ENCODE peak calls at places on chromosome 5, in four cellular contexts. L is K562, F is HepG2, N is H1. X is an unnamed sample.
A peak's percentile ranks its signal among the peaks of the same experiment; 100 is the strongest.

GRCh38 chr5:117657591-117657990 is 1083.0 kb upstream of the SEMA6A start:
- DNase-seq in L (no peak), F (no peak), N (no peak), X (no peak)

GRCh38 chr5:150120062-150120441 is 33.7 kb upstream of the CSF1R start:
- DNase-seq in N (no peak), L (no peak), F (no peak), X (no peak)

GRCh38 chr5:111447099-111447498 is 65.2 kb downstream of the STARD4 start:
- DNase-seq in N (no peak), F (no peak), L (no peak), X (no peak)

GRCh38 chr5:39599721-39600431 is 175.1 kb upstream of the DAB2 start:
- DNase-seq in F (no peak), N (no peak), L (peak; percentile 52), X (peak; percentile 24)

GRCh38 chr5:78016831-78017529 is 240.8 kb upstream of the TBCA start:
- DNase-seq in L (no peak), N (no peak), F (no peak), X (no peak)

GRCh38 chr5:149328177-149328576 is 17.1 kb upstream of the GRPEL2 start:
- DNase-seq in F (no peak), N (no peak), L (no peak), X (no peak)

GRCh38 chr5:98657559-98657958 is 115.9 kb upstream of the RGMB start:
- DNase-seq in N (no peak), F (no peak), L (no peak), X (no peak)

GRCh38 chr5:138439537-138440225 is 824 bp downstream of the REEP2 start:
- DNase-seq in L (no peak), F (no peak), N (peak; percentile 67), X (no peak)

GRCh38 chr5:65874241-65874640 is 52.1 kb upstream of the ERBIN start:
- DNase-seq in L (no peak), F (no peak), N (no peak), X (no peak)

GRCh38 chr5:76542887-76543690 is 80.1 kb downstream of the F2RL2 start:
- DNase-seq in N (no peak), F (no peak), L (peak; percentile 73), X (no peak)

GRCh38 chr5:77177576-77177975 is 32.9 kb upstream of the PDE8B start:
- DNase-seq in F (peak; percentile 36), L (no peak), N (no peak), X (no peak)

GRCh38 chr5:135239461-135240282 is 159.4 kb downstream of the MACROH2A1 start:
- DNase-seq in L (no peak), F (no peak), N (peak; percentile 47), X (no peak)

GRCh38 chr5:122313001-122313402 is 965 bp downstream of the SNCAIP start:
- DNase-seq in F (no peak), N (no peak), L (no peak), X (no peak)

GRCh38 chr5:113489299-113489698 is 1.0 kb upstream of the MCC start:
- DNase-seq in N (no peak), L (no peak), F (peak; percentile 57), X (peak; percentile 89)

DNA sequence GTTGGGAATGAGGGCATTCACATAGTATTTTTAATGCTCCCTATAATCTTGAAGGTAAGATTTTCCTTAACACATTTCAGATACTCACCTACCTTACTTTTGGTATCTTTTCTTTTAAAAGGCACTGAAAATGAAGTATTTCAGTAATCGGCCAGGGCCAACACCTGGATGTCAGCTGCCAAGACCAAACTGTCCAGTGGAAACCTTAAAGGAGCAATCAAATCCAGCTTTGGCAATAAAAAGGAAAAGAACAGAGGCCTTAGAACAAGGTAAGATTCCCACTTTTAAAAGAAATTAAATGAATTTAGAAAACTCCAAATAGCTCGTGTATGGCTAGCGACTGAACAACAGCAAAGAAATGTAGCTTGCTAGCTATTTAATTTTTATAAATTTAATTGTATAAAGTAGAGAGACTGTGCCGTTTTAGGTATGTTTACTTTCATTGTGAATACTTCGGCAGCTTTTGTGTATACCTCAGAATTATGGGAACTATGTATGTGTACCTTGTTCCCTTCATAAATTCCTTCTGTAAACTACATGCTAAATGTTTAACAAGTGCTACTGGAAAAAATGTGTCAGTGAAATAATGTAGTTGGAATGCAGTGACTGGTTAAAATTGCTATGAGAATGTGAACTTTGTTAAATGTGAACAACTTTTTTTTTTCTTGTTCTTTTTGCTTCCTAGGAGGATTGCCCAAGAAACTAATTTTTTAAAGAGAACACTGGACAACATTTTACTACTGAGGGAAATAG is 41.9 kb downstream of the CDK7 start:
- DNase-seq in L (no peak), N (no peak), F (peak; percentile 87), X (no peak)
- TF ChIP-seq SP1 in L (no peak), N (no peak), F (no peak), X (no peak)

DNA sequence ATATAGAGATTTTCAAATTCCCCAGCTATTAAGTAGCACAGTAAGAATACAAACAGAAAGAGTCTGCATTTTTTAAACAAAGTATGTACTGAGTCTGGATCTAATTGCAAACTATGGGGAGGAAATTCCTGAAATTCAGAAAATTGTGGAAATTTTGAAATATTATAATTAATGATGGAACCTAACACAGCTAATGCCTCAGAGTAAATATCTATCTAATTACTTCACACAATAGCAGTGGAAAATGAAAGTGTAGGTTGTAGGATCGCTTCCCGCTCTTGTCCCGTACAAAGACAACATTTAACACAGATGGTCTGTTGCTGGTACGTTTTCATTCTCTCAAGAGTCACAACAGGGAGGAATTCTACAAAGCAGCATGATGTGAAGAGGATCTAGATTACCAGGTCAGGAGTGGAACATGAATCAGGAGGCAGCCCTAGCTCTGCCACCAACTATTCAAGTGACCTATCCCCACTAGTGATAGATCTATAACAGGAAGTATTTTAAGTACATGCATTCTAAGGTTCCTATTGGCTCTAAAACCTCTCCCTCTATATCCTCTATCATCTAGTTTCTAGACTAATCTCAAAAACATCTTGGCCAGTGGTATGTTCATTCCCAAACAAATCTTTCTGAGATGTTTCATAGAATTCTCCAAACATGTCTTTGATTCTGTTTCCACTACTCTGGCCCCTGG is 58.9 kb upstream of the GRAMD2B start:
- DNase-seq in F (no peak), N (no peak), L (no peak), X (no peak)
- TF ChIP-seq SIN3A in F (no peak), N (no peak), L (no peak), X (no peak)

GRCh38 chr5:147223951-147224791 is 10.7 kb upstream of the STK32A start:
- DNase-seq in L (peak; percentile 7), N (no peak), F (peak; percentile 8), X (peak; percentile 36)
- TF ChIP-seq SP1 in L (no peak), N (no peak), F (no peak), X (no peak)

DNA sequence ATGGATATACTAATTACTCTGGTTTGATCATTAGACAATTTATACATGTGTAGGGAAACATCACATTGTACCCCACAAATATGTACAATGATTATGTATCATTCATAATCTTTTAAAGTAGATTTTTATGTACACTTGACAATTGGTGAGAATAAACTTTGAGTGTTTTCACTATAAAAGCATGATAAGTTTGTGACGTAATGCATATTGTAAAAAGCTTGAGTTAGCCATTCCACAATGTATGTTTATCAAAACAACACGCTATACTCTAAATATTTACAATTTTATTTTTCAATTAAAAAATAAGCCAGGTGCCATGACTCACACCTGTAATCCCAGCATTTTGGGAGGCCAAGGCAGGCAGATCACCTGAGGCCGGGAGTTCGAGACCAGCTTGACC is 360.1 kb upstream of the ITGA1 start:
- DNase-seq in L (no peak), N (no peak), F (no peak), X (no peak)
- TF ChIP-seq SIN3A in L (no peak), N (no peak), F (no peak), X (no peak)

DNA sequence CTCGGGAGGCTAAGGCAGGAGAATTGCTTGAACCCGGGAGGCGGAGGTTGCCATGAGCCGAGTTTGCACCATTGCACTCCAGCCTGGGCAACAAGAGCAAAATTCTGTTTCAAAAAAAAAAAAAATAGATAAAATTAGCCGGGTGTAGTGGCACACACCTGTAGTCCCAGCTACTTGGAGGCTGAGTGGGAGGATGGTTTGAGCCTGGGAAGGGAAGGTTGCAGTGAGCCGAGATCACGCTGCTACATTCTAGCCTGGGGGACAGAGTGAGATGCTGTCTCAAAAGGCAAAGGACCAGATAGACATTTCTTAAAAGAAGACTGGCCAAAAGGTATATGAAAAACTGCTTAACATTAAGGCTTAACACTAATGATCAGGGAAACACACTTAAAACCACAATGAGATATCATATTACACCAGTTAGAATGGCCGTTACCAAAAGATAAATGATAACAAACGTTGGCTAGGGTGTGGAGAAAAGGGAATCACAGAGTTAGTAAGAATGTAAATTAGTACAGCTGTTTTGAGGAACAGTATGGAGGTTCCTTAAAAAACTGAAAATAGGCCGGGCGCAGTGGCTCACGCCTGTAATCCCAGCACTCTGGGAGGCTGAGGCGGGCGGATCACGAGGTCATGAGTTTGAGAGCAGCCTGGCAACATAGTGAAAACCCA is 10.1 kb upstream of the MARVELD2 start:
- DNase-seq in N (no peak), F (no peak), L (peak; percentile 15), X (no peak)
- TF ChIP-seq SP1 in N (no peak), F (no peak), L (no peak), X (no peak)